ENCODE peak calls at places on chromosomes 2 and 18, in seven cellular contexts. K is HCT116; X is choroid plexus epithelial cell; D is sciatic nerve; H is NCI-H1092 treated with DMSO at 0.1 percent for 48 hours; U is central memory CD4-positive, alpha-beta T cell; G is stimulated activated CD4-positive, alpha-beta T cell treated with anti-CD3 and anti-CD28 coated beads, Interleukin-2, amount 100 ng/mL, for 48 hours. R is an unnamed sample.
A peak's percentile ranks its signal among the peaks of the same experiment; 100 is the strongest.

GRCh38 chr2:9030882-9031645 is 27.6 kb upstream of the MBOAT2 start:
- DNase-seq in K (no peak), X (peak; percentile 79), D (no peak), H (no peak), U (no peak), G (no peak), R (peak; percentile 77)

GRCh38 chr2:190210471-190210870 is 109.2 kb downstream of the HIBCH start:
- DNase-seq in K (no peak), X (no peak), D (no peak), H (no peak), U (no peak), G (no peak), R (no peak)

GRCh38 chr18:74644713-74645112 is 47.0 kb downstream of the ZNF407 start:
- DNase-seq in K (no peak), X (no peak), D (no peak), H (no peak), U (no peak), G (no peak), R (no peak)

GRCh38 chr18:25805323-25805722 is 285.1 kb downstream of the SS18 start:
- DNase-seq in K (no peak), X (peak; percentile 61), D (no peak), H (no peak), U (no peak), G (no peak), R (peak; percentile 69)

GRCh38 chr2:232925153-232925768 is 55.2 kb downstream of the SNORC start:
- DNase-seq in K (no peak), X (no peak), D (no peak), H (no peak), U (no peak), G (no peak), R (no peak)

GRCh38 chr2:3779650-3780049 is 76.3 kb downstream of the DCDC2C start:
- DNase-seq in K (no peak), X (no peak), D (no peak), H (no peak), U (no peak), G (no peak), R (no peak)

GRCh38 chr2:74001781-74002514 is 17.2 kb downstream of the TET3 start:
- DNase-seq in K (no peak), X (no peak), D (no peak), H (no peak), U (no peak), G (no peak), R (no peak)

GRCh38 chr18:2223859-2224258 is 347.4 kb downstream of the METTL4 start:
- DNase-seq in K (peak; percentile 15), X (peak; percentile 76), D (no peak), H (peak; percentile 5), U (no peak), G (no peak), R (peak; percentile 77)

GRCh38 chr2:239313776-239314175 is 87.0 kb downstream of the HDAC4 start:
- DNase-seq in K (no peak), X (no peak), D (peak; percentile 47), H (no peak), U (no peak), G (no peak), R (no peak)

GRCh38 chr2:154623819-154624218 is 74.7 kb upstream of the KCNJ3 start:
- DNase-seq in K (peak; percentile 56), X (peak; percentile 20), D (no peak), H (peak; percentile 26), U (no peak), G (no peak), R (peak; percentile 17)

GRCh38 chr18:63890950-63891304 is 3.4 kb downstream of the SERPINB2 start:
- DNase-seq in K (no peak), X (peak; percentile 39), D (no peak), H (peak; percentile 55), U (no peak), G (no peak), R (peak; percentile 31)

GRCh38 chr2:47221956-47222355 is 66.8 kb upstream of the STPG4 start:
- DNase-seq in K (no peak), X (peak; percentile 70), D (no peak), H (peak; percentile 2), U (no peak), G (no peak), R (peak; percentile 90)

GRCh38 chr2:117693651-117694050 is 120.8 kb upstream of the DDX18 start:
- DNase-seq in K (no peak), X (no peak), D (no peak), H (no peak), U (no peak), G (no peak), R (no peak)

GRCh38 chr2:85792783-85793441 is 39.1 kb downstream of the ATOH8 start:
- DNase-seq in K (no peak), X (peak; percentile 90), D (no peak), H (no peak), U (no peak), G (no peak), R (peak; percentile 91)

GRCh38 chr18:48869591-48869990 is 81.2 kb downstream of the SMAD7 start:
- DNase-seq in K (no peak), X (no peak), D (no peak), H (no peak), U (no peak), G (no peak), R (no peak)

GRCh38 chr2:18230668-18231067 is 329.8 kb downstream of the RDH14 start:
- DNase-seq in K (no peak), X (no peak), D (no peak), H (no peak), U (no peak), G (no peak), R (no peak)

GRCh38 chr2:46363535-46364170 is 66.4 kb downstream of the EPAS1 start:
- DNase-seq in K (no peak), X (peak; percentile 85), D (no peak), H (no peak), U (no peak), G (no peak), R (peak; percentile 82)

GRCh38 chr2:12498703-12499102 is 218.0 kb upstream of the TRIB2 start:
- DNase-seq in K (no peak), X (peak; percentile 40), D (no peak), H (no peak), U (no peak), G (no peak), R (peak; percentile 49)

GRCh38 chr2:9463698-9464034 is 10.7 kb upstream of the IAH1 start:
- DNase-seq in K (no peak), X (no peak), D (no peak), H (no peak), U (no peak), G (no peak), R (no peak)